ENCODE peak calls at places on chromosomes 16 and 17, in six cellular contexts. One of them, this sample, is unnamed.

GRCh38 chr17:78140169-78141051 is 5.8 kb upstream of the C17orf99 start:
- DNase-seq in H54: peak
- DNase-seq in NCI-H2081: peak
- DNase-seq in activated CD8-positive, alpha-beta memory T cell treated with anti-CD3 and anti-CD28 coated beads, Interleukin-2, amount 50 U/mL, for 4 hours: peak
- DNase-seq in ascending aorta: peak
- DNase-seq in activated T-helper 1 cell treated with anti-CD3 and anti-CD28 coated beads, Interleukin-12 subunit alpha, Interleukin-12 subunit beta, Interleukin-2, Interleukin-4 antibody, amounts not matched to agents 30 ng/mL and 10 ng/mL and 1 ng/mL, durations not matched to agents 14 hours and 24 hours and 36 hours: peak
- DNase-seq in this sample: peak

GRCh38 chr16:50298591-50299507 is 32.5 kb downstream of the ADCY7 start:
- DNase-seq in H54: no peak
- DNase-seq in activated T-helper 1 cell treated with anti-CD3 and anti-CD28 coated beads, Interleukin-12 subunit alpha, Interleukin-12 subunit beta, Interleukin-2, Interleukin-4 antibody, amounts not matched to agents 30 ng/mL and 10 ng/mL and 1 ng/mL, durations not matched to agents 14 hours and 24 hours and 36 hours: no peak
- DNase-seq in activated CD8-positive, alpha-beta memory T cell treated with anti-CD3 and anti-CD28 coated beads, Interleukin-2, amount 50 U/mL, for 4 hours: no peak
- DNase-seq in NCI-H2081: no peak
- DNase-seq in ascending aorta: no peak
- DNase-seq in this sample: no peak

GRCh38 chr16:47063011-47063724 is 80.6 kb downstream of the NETO2 start:
- DNase-seq in activated CD8-positive, alpha-beta memory T cell treated with anti-CD3 and anti-CD28 coated beads, Interleukin-2, amount 50 U/mL, for 4 hours: no peak
- DNase-seq in H54: no peak
- DNase-seq in activated T-helper 1 cell treated with anti-CD3 and anti-CD28 coated beads, Interleukin-12 subunit alpha, Interleukin-12 subunit beta, Interleukin-2, Interleukin-4 antibody, amounts not matched to agents 30 ng/mL and 10 ng/mL and 1 ng/mL, durations not matched to agents 14 hours and 24 hours and 36 hours: no peak
- DNase-seq in NCI-H2081: no peak
- DNase-seq in ascending aorta: no peak
- DNase-seq in this sample: no peak

GRCh38 chr17:10435096-10435495 is 13.3 kb upstream of the MYH8 start:
- DNase-seq in NCI-H2081: no peak
- DNase-seq in ascending aorta: no peak
- DNase-seq in activated CD8-positive, alpha-beta memory T cell treated with anti-CD3 and anti-CD28 coated beads, Interleukin-2, amount 50 U/mL, for 4 hours: no peak
- DNase-seq in H54: no peak
- DNase-seq in activated T-helper 1 cell treated with anti-CD3 and anti-CD28 coated beads, Interleukin-12 subunit alpha, Interleukin-12 subunit beta, Interleukin-2, Interleukin-4 antibody, amounts not matched to agents 30 ng/mL and 10 ng/mL and 1 ng/mL, durations not matched to agents 14 hours and 24 hours and 36 hours: no peak
- DNase-seq in this sample: no peak

GRCh38 chr16:4370570-4371480 is 823 bp upstream of the VASN start:
- DNase-seq in NCI-H2081: no peak
- DNase-seq in H54: no peak
- DNase-seq in activated T-helper 1 cell treated with anti-CD3 and anti-CD28 coated beads, Interleukin-12 subunit alpha, Interleukin-12 subunit beta, Interleukin-2, Interleukin-4 antibody, amounts not matched to agents 30 ng/mL and 10 ng/mL and 1 ng/mL, durations not matched to agents 14 hours and 24 hours and 36 hours: no peak
- DNase-seq in ascending aorta: peak
- DNase-seq in activated CD8-positive, alpha-beta memory T cell treated with anti-CD3 and anti-CD28 coated beads, Interleukin-2, amount 50 U/mL, for 4 hours: no peak
- DNase-seq in this sample: no peak

GRCh38 chr17:83029571-83029970 is 49.8 kb upstream of the METRNL start:
- DNase-seq in activated CD8-positive, alpha-beta memory T cell treated with anti-CD3 and anti-CD28 coated beads, Interleukin-2, amount 50 U/mL, for 4 hours: no peak
- DNase-seq in ascending aorta: no peak
- DNase-seq in H54: no peak
- DNase-seq in NCI-H2081: no peak
- DNase-seq in activated T-helper 1 cell treated with anti-CD3 and anti-CD28 coated beads, Interleukin-12 subunit alpha, Interleukin-12 subunit beta, Interleukin-2, Interleukin-4 antibody, amounts not matched to agents 30 ng/mL and 10 ng/mL and 1 ng/mL, durations not matched to agents 14 hours and 24 hours and 36 hours: no peak
- DNase-seq in this sample: no peak

GRCh38 chr16:88331989-88332920 is 50.5 kb upstream of the ZNF469 start:
- DNase-seq in NCI-H2081: no peak
- DNase-seq in activated T-helper 1 cell treated with anti-CD3 and anti-CD28 coated beads, Interleukin-12 subunit alpha, Interleukin-12 subunit beta, Interleukin-2, Interleukin-4 antibody, amounts not matched to agents 30 ng/mL and 10 ng/mL and 1 ng/mL, durations not matched to agents 14 hours and 24 hours and 36 hours: no peak
- DNase-seq in H54: peak
- DNase-seq in activated CD8-positive, alpha-beta memory T cell treated with anti-CD3 and anti-CD28 coated beads, Interleukin-2, amount 50 U/mL, for 4 hours: no peak
- DNase-seq in ascending aorta: peak
- DNase-seq in this sample: no peak

GRCh38 chr16:54493076-54493475 is 206.5 kb upstream of the IRX3 start:
- DNase-seq in NCI-H2081: no peak
- DNase-seq in H54: no peak
- DNase-seq in ascending aorta: no peak
- DNase-seq in activated CD8-positive, alpha-beta memory T cell treated with anti-CD3 and anti-CD28 coated beads, Interleukin-2, amount 50 U/mL, for 4 hours: no peak
- DNase-seq in activated T-helper 1 cell treated with anti-CD3 and anti-CD28 coated beads, Interleukin-12 subunit alpha, Interleukin-12 subunit beta, Interleukin-2, Interleukin-4 antibody, amounts not matched to agents 30 ng/mL and 10 ng/mL and 1 ng/mL, durations not matched to agents 14 hours and 24 hours and 36 hours: no peak
- DNase-seq in this sample: no peak

GRCh38 chr16:11759163-11759834 is 16.6 kb upstream of the TXNDC11 start:
- DNase-seq in ascending aorta: no peak
- DNase-seq in activated T-helper 1 cell treated with anti-CD3 and anti-CD28 coated beads, Interleukin-12 subunit alpha, Interleukin-12 subunit beta, Interleukin-2, Interleukin-4 antibody, amounts not matched to agents 30 ng/mL and 10 ng/mL and 1 ng/mL, durations not matched to agents 14 hours and 24 hours and 36 hours: no peak
- DNase-seq in NCI-H2081: peak
- DNase-seq in activated CD8-positive, alpha-beta memory T cell treated with anti-CD3 and anti-CD28 coated beads, Interleukin-2, amount 50 U/mL, for 4 hours: no peak
- DNase-seq in H54: no peak
- DNase-seq in this sample: no peak

GRCh38 chr17:4588391-4588790 is 4.1 kb downstream of the SMTNL2 start:
- DNase-seq in activated T-helper 1 cell treated with anti-CD3 and anti-CD28 coated beads, Interleukin-12 subunit alpha, Interleukin-12 subunit beta, Interleukin-2, Interleukin-4 antibody, amounts not matched to agents 30 ng/mL and 10 ng/mL and 1 ng/mL, durations not matched to agents 14 hours and 24 hours and 36 hours: no peak
- DNase-seq in ascending aorta: no peak
- DNase-seq in H54: no peak
- DNase-seq in NCI-H2081: no peak
- DNase-seq in activated CD8-positive, alpha-beta memory T cell treated with anti-CD3 and anti-CD28 coated beads, Interleukin-2, amount 50 U/mL, for 4 hours: no peak
- DNase-seq in this sample: no peak

GRCh38 chr16:85673529-85674417 is 15.0 kb downstream of the GINS2 start:
- DNase-seq in activated CD8-positive, alpha-beta memory T cell treated with anti-CD3 and anti-CD28 coated beads, Interleukin-2, amount 50 U/mL, for 4 hours: no peak
- DNase-seq in ascending aorta: no peak
- DNase-seq in NCI-H2081: peak
- DNase-seq in H54: no peak
- DNase-seq in activated T-helper 1 cell treated with anti-CD3 and anti-CD28 coated beads, Interleukin-12 subunit alpha, Interleukin-12 subunit beta, Interleukin-2, Interleukin-4 antibody, amounts not matched to agents 30 ng/mL and 10 ng/mL and 1 ng/mL, durations not matched to agents 14 hours and 24 hours and 36 hours: no peak
- DNase-seq in this sample: no peak

GRCh38 chr17:82734987-82735866 is at the start of gene FN3K:
- DNase-seq in NCI-H2081: peak
- DNase-seq in activated T-helper 1 cell treated with anti-CD3 and anti-CD28 coated beads, Interleukin-12 subunit alpha, Interleukin-12 subunit beta, Interleukin-2, Interleukin-4 antibody, amounts not matched to agents 30 ng/mL and 10 ng/mL and 1 ng/mL, durations not matched to agents 14 hours and 24 hours and 36 hours: peak
- DNase-seq in ascending aorta: peak
- DNase-seq in activated CD8-positive, alpha-beta memory T cell treated with anti-CD3 and anti-CD28 coated beads, Interleukin-2, amount 50 U/mL, for 4 hours: peak
- DNase-seq in H54: no peak
- DNase-seq in this sample: no peak

GRCh38 chr17:65227637-65228036 is 90.5 kb downstream of the RGS9 start:
- DNase-seq in activated CD8-positive, alpha-beta memory T cell treated with anti-CD3 and anti-CD28 coated beads, Interleukin-2, amount 50 U/mL, for 4 hours: no peak
- DNase-seq in H54: no peak
- DNase-seq in NCI-H2081: no peak
- DNase-seq in ascending aorta: no peak
- DNase-seq in activated T-helper 1 cell treated with anti-CD3 and anti-CD28 coated beads, Interleukin-12 subunit alpha, Interleukin-12 subunit beta, Interleukin-2, Interleukin-4 antibody, amounts not matched to agents 30 ng/mL and 10 ng/mL and 1 ng/mL, durations not matched to agents 14 hours and 24 hours and 36 hours: no peak
- DNase-seq in this sample: no peak

GRCh38 chr16:67283039-67283825 is 3.9 kb downstream of the PLEKHG4 start:
- DNase-seq in NCI-H2081: no peak
- DNase-seq in ascending aorta: no peak
- DNase-seq in H54: peak
- DNase-seq in activated T-helper 1 cell treated with anti-CD3 and anti-CD28 coated beads, Interleukin-12 subunit alpha, Interleukin-12 subunit beta, Interleukin-2, Interleukin-4 antibody, amounts not matched to agents 30 ng/mL and 10 ng/mL and 1 ng/mL, durations not matched to agents 14 hours and 24 hours and 36 hours: no peak
- DNase-seq in activated CD8-positive, alpha-beta memory T cell treated with anti-CD3 and anti-CD28 coated beads, Interleukin-2, amount 50 U/mL, for 4 hours: no peak
- DNase-seq in this sample: no peak

GRCh38 chr16:7513429-7513828 is 180.8 kb downstream of the RBFOX1 start:
- DNase-seq in activated T-helper 1 cell treated with anti-CD3 and anti-CD28 coated beads, Interleukin-12 subunit alpha, Interleukin-12 subunit beta, Interleukin-2, Interleukin-4 antibody, amounts not matched to agents 30 ng/mL and 10 ng/mL and 1 ng/mL, durations not matched to agents 14 hours and 24 hours and 36 hours: no peak
- DNase-seq in ascending aorta: no peak
- DNase-seq in activated CD8-positive, alpha-beta memory T cell treated with anti-CD3 and anti-CD28 coated beads, Interleukin-2, amount 50 U/mL, for 4 hours: no peak
- DNase-seq in NCI-H2081: peak
- DNase-seq in H54: no peak
- DNase-seq in this sample: no peak

This sample was measured in B cell.